ENCODE peak calls at places on chromosome 2, in seven cellular contexts. E, Y, T, H, S, L and G are unnamed samples.

GRCh38 chr2:236627846-236628245 is 58.2 kb downstream of the ACKR3 start:
- DNase-seq in T (no peak), H (no peak), S (no peak), E (no peak), Y (no peak), L (no peak), G (no peak)

GRCh38 chr2:79554899-79555298 is 42.0 kb downstream of the CTNNA2 start:
- DNase-seq in T (no peak), Y (no peak), E (no peak), L (no peak), S (no peak), H (no peak), G (no peak)

GRCh38 chr2:96085541-96086355 is 30.6 kb downstream of the ADRA2B start:
- DNase-seq in L (no peak), E (no peak), S (peak; percentile 4), T (no peak), Y (no peak), H (no peak), G (no peak)

GRCh38 chr2:189149981-189150380 is 29.6 kb downstream of the COL5A2 start:
- DNase-seq in T (peak; percentile 69), E (no peak), S (no peak), Y (no peak), L (peak; percentile 81), H (no peak), G (no peak)

GRCh38 chr2:181781082-181781786 is 100.9 kb upstream of the NEUROD1 start:
- DNase-seq in E (no peak), H (no peak), T (no peak), L (no peak), S (peak; percentile 9), Y (no peak), G (no peak)

GRCh38 chr2:31523871-31524492 is 56.8 kb downstream of the SRD5A2 start:
- DNase-seq in T (peak; percentile 58), S (peak; percentile 73), H (peak; percentile 5), E (no peak), L (peak; percentile 68), Y (no peak), G (no peak)

GRCh38 chr2:73069041-73069854 is 2.3 kb downstream of the SFXN5 start:
- DNase-seq in H (no peak), Y (no peak), E (no peak), T (no peak), S (no peak), L (no peak), G (no peak)

GRCh38 chr2:34524115-34524514 is 925.0 kb upstream of the FAM98A start:
- DNase-seq in Y (no peak), T (no peak), S (no peak), E (no peak), L (no peak), H (no peak), G (no peak)

GRCh38 chr2:232328516-232329460 is 49.8 kb upstream of the ALPP start:
- DNase-seq in H (no peak), L (no peak), T (no peak), S (peak; percentile 5), E (no peak), Y (peak; percentile 1), G (no peak)

GRCh38 chr2:207051345-207051959 is 112.1 kb downstream of the CPO start:
- DNase-seq in Y (no peak), L (no peak), T (no peak), H (no peak), E (no peak), S (no peak), G (no peak)

GRCh38 chr2:207163815-207164747 is 1.7 kb downstream of the KLF7 start:
- DNase-seq in T (peak; percentile 45), L (peak; percentile 58), E (no peak), Y (peak; percentile 72), H (peak; percentile 79), S (no peak), G (peak; percentile 82)

GRCh38 chr2:237573721-237574415 is 7.5 kb downstream of the PRLH start:
- DNase-seq in E (no peak), S (no peak), H (no peak), T (no peak), L (no peak), Y (no peak), G (no peak)